ENCODE peak calls at places on chromosomes 7 and 10, in eight cellular contexts. K, M, D, C, X, H, T and Z are unnamed samples.

GRCh38 chr7:70585071-70585470 is 546.9 kb upstream of the GALNT17 start:
- DNase-seq in K (no peak), M (no peak), D (no peak), C (no peak), X (no peak), H (no peak), T (no peak), Z (no peak)

GRCh38 chr7:131692131-131692960 is 135.9 kb upstream of the PODXL start:
- DNase-seq in K (no peak), M (peak; percentile 67), D (no peak), C (peak; percentile 29), X (peak; percentile 65), H (no peak), T (peak; percentile 7), Z (peak; percentile 71)

GRCh38 chr7:121913947-121914346 is 41.0 kb downstream of the PTPRZ1 start:
- DNase-seq in K (no peak), M (no peak), D (no peak), C (no peak), X (no peak), H (no peak), T (no peak), Z (no peak)

GRCh38 chr10:90587081-90587491 is 270.8 kb downstream of the HTR7 start:
- DNase-seq in K (no peak), M (no peak), D (no peak), C (no peak), X (no peak), H (no peak), T (peak; percentile 68), Z (no peak)

GRCh38 chr7:35185908-35186731 is 67.8 kb downstream of the TBX20 start:
- DNase-seq in K (no peak), M (no peak), D (no peak), C (peak; percentile 50), X (no peak), H (no peak), T (peak; percentile 8), Z (peak; percentile 36)

GRCh38 chr7:6590645-6591110 is 857 bp downstream of the INTS15 start:
- DNase-seq in K (no peak), M (no peak), D (no peak), C (no peak), X (no peak), H (no peak), T (no peak), Z (no peak)

GRCh38 chr10:86961481-86962091 is 3.2 kb downstream of the SNCG start:
- DNase-seq in K (no peak), M (no peak), D (no peak), C (no peak), X (no peak), H (no peak), T (peak; percentile 55), Z (peak; percentile 87)

GRCh38 chr7:37065779-37066271 is 341.5 kb upstream of the AOAH start:
- DNase-seq in K (no peak), M (peak; percentile 13), D (no peak), C (no peak), X (no peak), H (no peak), T (peak; percentile 44), Z (no peak)

GRCh38 chr10:785539-786214 is 96.2 kb upstream of the DIP2C start:
- DNase-seq in K (no peak), M (no peak), D (no peak), C (no peak), X (no peak), H (no peak), T (no peak), Z (no peak)

GRCh38 chr7:27115161-27116018 is 12.9 kb upstream of the HOXA2 start:
- DNase-seq in K (no peak), M (no peak), D (no peak), C (no peak), X (no peak), H (no peak), T (peak; percentile 92), Z (no peak)

GRCh38 chr10:123553810-123554430 is 112.2 kb upstream of the GPR26 start:
- DNase-seq in K (no peak), M (no peak), D (no peak), C (no peak), X (no peak), H (no peak), T (no peak), Z (no peak)

GRCh38 chr10:36608866-36609265 is 516.5 kb upstream of the ANKRD30A start:
- DNase-seq in K (no peak), M (no peak), D (no peak), C (no peak), X (no peak), H (no peak), T (peak; percentile 13), Z (no peak)

GRCh38 chr10:59587083-59587755 is 122.4 kb downstream of the SLC16A9 start:
- DNase-seq in K (no peak), M (no peak), D (no peak), C (peak; percentile 29), X (no peak), H (no peak), T (no peak), Z (no peak)

GRCh38 chr7:135499818-135500217 is 10.1 kb downstream of the CNOT4 start:
- DNase-seq in K (no peak), M (no peak), D (no peak), C (no peak), X (no peak), H (no peak), T (no peak), Z (no peak)

GRCh38 chr7:151223728-151224127 is 3.3 kb downstream of the ABCF2 start:
- DNase-seq in K (no peak), M (no peak), D (no peak), C (no peak), X (no peak), H (no peak), T (no peak), Z (no peak)

GRCh38 chr7:50781371-50781770 is 1.3 kb downstream of the GRB10 start:
- DNase-seq in K (no peak), M (no peak), D (no peak), C (no peak), X (no peak), H (no peak), T (no peak), Z (no peak)

GRCh38 chr7:40015790-40016296 is 65.8 kb downstream of the CDK13 start:
- DNase-seq in K (no peak), M (no peak), D (no peak), C (no peak), X (peak; percentile 66), H (no peak), T (peak; percentile 35), Z (no peak)

GRCh38 chr10:62733654-62734293 is 70.7 kb upstream of the ADO start:
- DNase-seq in K (no peak), M (no peak), D (no peak), C (no peak), X (no peak), H (no peak), T (no peak), Z (no peak)